ENCODE peak calls at places on chromosomes 13 and 19, in ten cellular contexts. E, M, W, L, S, V, U, F, D and T are unnamed samples.

GRCh38 chr13:113091211-113091771 is 14.3 kb upstream of the F7 start:
- DNase-seq in W (no peak), F (no peak), M (no peak), U (peak; percentile 13), V (no peak), S (no peak), E (peak; percentile 40), D (no peak), L (no peak), T (no peak)

GRCh38 chr19:9078651-9079050 is 8.2 kb upstream of the OR1M1 start:
- DNase-seq in W (no peak), F (no peak), S (no peak), M (no peak), D (no peak), V (no peak), U (no peak), L (no peak), E (no peak), T (no peak)

GRCh38 chr13:51849145-51850101 is 4.4 kb upstream of the TMEM272 start:
- DNase-seq in W (no peak), F (no peak), D (peak; percentile 48), L (peak; percentile 30), M (peak; percentile 10), U (peak; percentile 35), V (no peak), E (peak; percentile 72), S (peak; percentile 58), T (no peak)

GRCh38 chr13:49046002-49046401 is 70.3 kb downstream of the FNDC3A start:
- DNase-seq in M (no peak), L (peak; percentile 36), W (no peak), D (peak; percentile 59), S (no peak), E (no peak), F (no peak), U (no peak), V (no peak), T (no peak)

GRCh38 chr13:114035186-114035582 is 61.3 kb upstream of the C13orf46 start:
- DNase-seq in V (no peak), E (no peak), L (no peak), D (no peak), U (no peak), W (no peak), S (no peak), M (no peak), F (no peak), T (no peak)

GRCh38 chr13:74570834-74571233 is 436.6 kb upstream of the KLF12 start:
- DNase-seq in L (peak; percentile 43), V (no peak), U (no peak), D (peak; percentile 32), S (no peak), E (no peak), F (peak; percentile 23), W (no peak), M (no peak), T (no peak)

GRCh38 chr13:99987180-99988047 is 5.8 kb downstream of the ZIC2 start:
- DNase-seq in S (peak; percentile 27), W (no peak), E (peak; percentile 39), D (no peak), V (no peak), F (no peak), U (no peak), M (no peak), L (no peak), T (no peak)

GRCh38 chr13:50140742-50141659 is 125.8 kb downstream of the KCNRG start:
- DNase-seq in L (no peak), E (no peak), S (no peak), V (no peak), D (no peak), W (no peak), M (no peak), F (no peak), U (no peak), T (no peak)

GRCh38 chr13:20525144-20525600 is 485 bp downstream of the CRYL1 start:
- DNase-seq in W (no peak), M (peak; percentile 21), L (no peak), D (peak; percentile 6), F (peak; percentile 7), U (peak; percentile 46), S (peak; percentile 29), E (peak; percentile 69), V (peak; percentile 46), T (peak; percentile 10)

GRCh38 chr13:108087813-108088212 is 127.5 kb downstream of the LIG4 start:
- DNase-seq in S (peak; percentile 56), L (no peak), W (peak; percentile 16), D (no peak), U (no peak), F (no peak), M (no peak), E (no peak), V (no peak), T (no peak)

GRCh38 chr19:51976852-51977251 is 9.8 kb downstream of the ZNF350 start:
- DNase-seq in S (no peak), M (no peak), V (no peak), F (no peak), D (no peak), W (no peak), E (no peak), L (no peak), U (no peak), T (no peak)
- H3K9me3 ChIP-seq in S (peaks cover 4% of the 10 kb centered on the region), M (peaks cover 76% of the 10 kb centered on the region), V (peaks cover 4% of the 10 kb centered on the region), F (peaks cover 52% of the 10 kb centered on the region), D (no peaks in the 10 kb centered on the region), W (peaks cover 11% of the 10 kb centered on the region), E (peaks cover 78% of the 10 kb centered on the region), L (peaks cover 63% of the 10 kb centered on the region), U (peaks cover 98% of the 10 kb centered on the region), T (peaks cover 100% of the 10 kb centered on the region)

GRCh38 chr19:54572696-54573311 is 786 bp upstream of the LILRA2 start:
- DNase-seq in L (no peak), S (no peak), F (no peak), U (peak; percentile 43), D (no peak), E (peak; percentile 77), M (no peak), V (no peak), W (no peak), T (no peak)

GRCh38 chr19:54573330-54573872 is at the start of gene LILRA2:
- DNase-seq in L (no peak), M (no peak), S (no peak), E (peak; percentile 66), V (no peak), W (no peak), U (no peak), D (no peak), F (no peak), T (no peak)

GRCh38 chr19:54574527-54575056 is 1.0 kb downstream of the LILRA2 start:
- DNase-seq in D (no peak), S (no peak), L (no peak), V (no peak), M (no peak), F (no peak), U (no peak), W (no peak), E (no peak), T (no peak)

GRCh38 chr19:54576411-54576976 is 2.9 kb downstream of the LILRA2 start:
- DNase-seq in E (no peak), U (no peak), L (no peak), S (no peak), W (no peak), V (no peak), F (no peak), D (no peak), M (no peak), T (no peak)

DNA sequence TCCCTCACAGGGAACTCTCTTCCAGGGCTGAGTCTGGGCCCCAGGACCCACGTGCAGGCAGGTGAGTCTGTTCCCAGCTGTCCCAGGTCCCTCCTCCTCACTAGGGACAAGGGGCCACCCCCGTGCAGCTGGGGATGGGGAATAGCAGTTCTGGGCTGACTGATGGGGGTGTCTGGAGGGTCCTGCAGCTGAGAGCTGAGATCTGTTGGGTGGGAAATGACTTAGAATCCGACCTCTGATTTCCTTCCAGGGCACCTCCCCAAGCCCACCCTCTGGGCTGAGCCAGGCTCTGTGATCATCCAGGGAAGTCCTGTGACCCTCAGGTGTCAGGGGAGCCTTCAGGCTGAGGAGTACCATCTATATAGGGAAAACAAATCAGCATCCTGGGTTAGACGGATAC is 461 bp downstream of the LILRA2 start:
- DNase-seq in F (no peak), D (no peak), W (no peak), V (no peak), U (no peak), L (no peak), M (no peak), S (no peak), E (no peak), T (no peak)
- TF ChIP-seq CTCF in F (no peak), D (no peak), W (no peak), V (no peak), U (no peak), L (no peak), M (no peak), S (no peak), E (no peak), T (no peak)

DNA sequence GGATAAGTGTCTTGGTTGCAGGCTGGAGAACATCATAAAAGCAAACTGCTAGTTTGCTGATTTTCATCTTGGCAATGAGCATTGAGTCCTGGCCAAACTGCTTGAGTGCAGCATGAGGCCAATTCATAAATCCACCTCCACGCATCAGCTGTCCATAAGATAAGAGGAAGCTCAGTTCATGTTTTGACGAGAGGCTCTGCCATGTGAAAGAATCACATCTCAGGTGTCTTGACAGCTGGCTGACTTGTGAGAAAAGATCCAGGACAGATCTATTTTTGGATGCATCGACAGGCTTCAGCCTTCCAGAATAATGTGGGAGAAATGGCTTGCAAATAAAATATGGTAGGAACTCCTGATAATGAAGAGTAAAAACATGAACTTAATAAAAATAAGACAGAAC is 5.4 kb upstream of the ZNF682 start:
- DNase-seq in F (no peak), D (no peak), U (no peak), S (peak; percentile 16), E (no peak), W (no peak), M (no peak), L (no peak), V (no peak), T (no peak)
- H3K9me3 ChIP-seq in F (peaks cover 10% of the 10 kb centered on the region), D (no peaks in the 10 kb centered on the region), U (no peaks in the 10 kb centered on the region), S (no peaks in the 10 kb centered on the region), E (no peaks in the 10 kb centered on the region), W (no peaks in the 10 kb centered on the region), M (peaks cover 14% of the 10 kb centered on the region), L (no peaks in the 10 kb centered on the region), V (no peaks in the 10 kb centered on the region), T (no peaks in the 10 kb centered on the region)

GRCh38 chr19:17677002-17677401 is 11.2 kb downstream of the UNC13A start:
- DNase-seq in V (no peak), D (no peak), S (peak; percentile 20), U (no peak), F (no peak), E (no peak), L (no peak), W (no peak), M (peak; percentile 37), T (no peak)
- TF ChIP-seq CTCF in V (peak; percentile 19), D (no peak), S (peak; percentile 9), U (peak; percentile 12), F (peak; percentile 37), E (no peak), L (peak; percentile 4), W (no peak), M (peak; percentile 48), T (no peak)

DNA sequence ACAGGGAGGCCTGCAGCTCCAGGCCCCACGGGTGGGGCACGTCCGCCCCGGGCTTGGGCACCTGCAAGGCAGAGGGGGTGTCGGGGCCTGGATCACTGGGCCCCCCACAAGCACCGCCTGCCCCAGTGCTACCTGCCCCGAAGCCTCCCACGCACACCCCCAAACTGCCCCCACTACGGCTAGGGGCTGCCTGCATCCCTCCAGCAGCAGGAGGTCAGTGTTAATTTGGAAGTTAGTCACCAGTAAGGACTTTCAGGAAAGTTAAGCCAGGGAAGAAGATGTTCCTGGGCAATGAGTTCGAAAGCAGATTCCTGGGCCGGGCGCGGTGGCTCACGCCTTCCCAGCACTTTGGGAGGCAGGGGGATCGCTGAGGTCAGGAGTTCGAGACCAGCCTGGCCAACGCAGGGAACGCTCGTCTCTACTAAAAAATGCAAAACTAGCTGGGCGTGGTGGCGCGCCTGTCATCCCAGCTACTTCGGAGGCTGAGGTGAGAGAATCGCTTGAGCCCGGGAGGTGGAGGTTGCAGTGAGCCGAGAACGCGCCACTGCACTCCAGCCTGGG is 5.5 kb downstream of the PEAK3 start:
- DNase-seq in S (no peak), M (no peak), E (no peak), U (no peak), L (no peak), W (no peak), F (no peak), D (no peak), V (no peak), T (no peak)
- H3K9me3 ChIP-seq in S (no peaks in the 10 kb centered on the region), M (no peaks in the 10 kb centered on the region), E (no peaks in the 10 kb centered on the region), U (no peaks in the 10 kb centered on the region), L (no peaks in the 10 kb centered on the region), W (no peaks in the 10 kb centered on the region), F (no peaks in the 10 kb centered on the region), D (no peaks in the 10 kb centered on the region), V (no peaks in the 10 kb centered on the region), T (no peaks in the 10 kb centered on the region)